ENCODE peak calls at places on chromosomes 5 and 9, in seven cellular contexts. H, V, Y, K, I, U and X are unnamed samples.

GRCh38 chr9:22044583-22044982 is 35.5 kb upstream of the CDKN2B start:
- DNase-seq in K (no peak), U (no peak), H (no peak), Y (no peak), V (no peak), I (no peak), X (no peak)

GRCh38 chr9:114836769-114837168 is 30.9 kb upstream of the TNFSF15 start:
- DNase-seq in K (no peak), Y (no peak), V (no peak), H (no peak), U (no peak), I (no peak), X (no peak)

GRCh38 chr9:69632768-69633167 is 39.4 kb downstream of the APBA1 start:
- DNase-seq in V (no peak), Y (no peak), I (no peak), H (no peak), K (no peak), U (no peak), X (no peak)

GRCh38 chr9:33924978-33925797 is 108.2 kb downstream of the UBE2R2 start:
- DNase-seq in I (peak), H (peak), U (no peak), K (peak), Y (peak), V (peak), X (peak)

GRCh38 chr5:123485275-123485674 is 26.7 kb upstream of the CSNK1G3 start:
- DNase-seq in H (no peak), Y (no peak), K (no peak), U (no peak), V (no peak), I (no peak), X (no peak)

GRCh38 chr5:2506603-2507002 is 244.9 kb downstream of the IRX2 start:
- DNase-seq in U (no peak), I (no peak), K (no peak), H (no peak), Y (no peak), V (no peak), X (no peak)

GRCh38 chr5:171269717-171270116 is 39.3 kb upstream of the TLX3 start:
- DNase-seq in U (no peak), V (no peak), Y (no peak), I (no peak), H (no peak), K (peak), X (no peak)

GRCh38 chr9:120438111-120438510 is 141.9 kb downstream of the CDK5RAP2 start:
- DNase-seq in K (no peak), V (no peak), Y (no peak), I (no peak), U (no peak), H (no peak), X (no peak)

GRCh38 chr9:87558606-87559005 is 60.9 kb downstream of the DAPK1 start:
- DNase-seq in U (no peak), I (no peak), Y (no peak), H (no peak), K (no peak), V (no peak), X (no peak)

GRCh38 chr5:124452389-124452788 is 294.1 kb downstream of the ZNF608 start:
- DNase-seq in H (no peak), V (no peak), Y (no peak), K (no peak), U (no peak), I (no peak), X (no peak)

GRCh38 chr5:157215826-157216167 is 35.2 kb downstream of the ITK start:
- DNase-seq in U (no peak), Y (no peak), H (no peak), K (no peak), V (no peak), I (no peak), X (no peak)

GRCh38 chr5:164153469-164154172 is 648.2 kb downstream of the MAT2B start:
- DNase-seq in H (no peak), I (no peak), Y (no peak), K (no peak), V (no peak), U (no peak), X (no peak)

GRCh38 chr9:93569775-93570174 is 6.6 kb upstream of the PHF2 start:
- DNase-seq in H (no peak), U (no peak), K (no peak), V (no peak), Y (no peak), I (no peak), X (no peak)

GRCh38 chr5:139273322-139273571 is 20.3 kb upstream of the MATR3 start:
- DNase-seq in V (peak), I (no peak), Y (peak), K (no peak), U (no peak), H (no peak), X (no peak)

GRCh38 chr5:112109331-112109993 is 309.6 kb downstream of the EPB41L4A start:
- DNase-seq in Y (peak), H (no peak), U (no peak), I (peak), V (no peak), K (peak), X (no peak)

GRCh38 chr9:109416135-109416706 is 81.9 kb downstream of the PTPN3 start:
- DNase-seq in V (no peak), K (no peak), Y (no peak), U (no peak), H (no peak), I (no peak), X (no peak)

GRCh38 chr9:33165263-33166151 is 1.6 kb downstream of the B4GALT1 start:
- DNase-seq in H (peak), I (no peak), Y (no peak), K (no peak), U (peak), V (peak), X (no peak)

GRCh38 chr5:171450423-171451246 is 31.2 kb downstream of the FGF18 start:
- DNase-seq in V (no peak), I (peak), H (peak), Y (no peak), K (no peak), U (no peak), X (no peak)

GRCh38 chr9:121227867-121228266 is 26.2 kb upstream of the RAB14 start:
- DNase-seq in U (no peak), K (no peak), I (no peak), Y (no peak), V (no peak), H (no peak), X (no peak)

GRCh38 chr9:84996049-84996448 is 326.5 kb downstream of the NTRK2 start:
- DNase-seq in Y (no peak), V (no peak), H (no peak), U (no peak), K (no peak), I (no peak), X (no peak)

GRCh38 chr5:116157902-116158301 is 73.1 kb downstream of the COMMD10 start:
- DNase-seq in V (no peak), K (no peak), U (no peak), H (no peak), Y (no peak), I (no peak), X (no peak)

GRCh38 chr5:124043456-124043855 is 531.5 kb downstream of the CSNK1G3 start:
- DNase-seq in Y (peak), I (no peak), V (peak), H (no peak), U (no peak), K (peak), X (no peak)

GRCh38 chr5:62643556-62644451 is 65.2 kb downstream of the LRRC70 start:
- DNase-seq in Y (no peak), I (peak), V (no peak), H (no peak), K (no peak), U (no peak), X (no peak)
- TF ChIP-seq JUND in Y (no peak), I (no peak), V (no peak), H (no peak), K (no peak), U (no peak), X (no peak)

DNA sequence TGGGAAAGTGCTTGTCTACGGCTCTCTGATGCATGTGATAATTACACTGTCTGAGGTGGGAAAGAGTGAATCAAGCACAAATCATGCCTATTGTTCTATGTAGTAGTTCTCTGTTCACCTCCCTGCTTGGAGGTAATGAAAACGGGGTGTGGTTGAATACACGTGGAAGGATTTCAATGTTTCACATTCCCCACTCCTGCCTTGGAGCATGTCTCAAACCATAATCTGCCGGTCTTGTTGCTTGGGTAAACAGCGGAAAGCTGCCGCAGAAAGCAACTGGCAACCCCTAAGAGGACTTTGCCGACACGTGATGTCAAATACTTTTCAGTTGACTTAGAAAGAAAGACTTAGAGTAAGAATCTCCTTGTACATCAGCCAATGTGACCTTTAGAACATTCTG is 63.5 kb upstream of the MOCS2 start:
- DNase-seq in K (no peak), V (no peak), Y (no peak), U (no peak), I (no peak), H (no peak), X (no peak)
- TF ChIP-seq JUND in K (no peak), V (no peak), Y (no peak), U (no peak), I (no peak), H (no peak), X (no peak)

GRCh38 chr5:96000308-96000707 is 38.7 kb upstream of the ELL2 start:
- DNase-seq in I (no peak), H (no peak), K (no peak), Y (no peak), U (no peak), V (no peak), X (no peak)

GRCh38 chr5:95993776-95994175 is 32.1 kb upstream of the ELL2 start:
- DNase-seq in H (no peak), V (no peak), K (no peak), U (no peak), Y (no peak), I (no peak), X (no peak)

GRCh38 chr5:95995947-95996489 is 34.4 kb upstream of the ELL2 start:
- DNase-seq in Y (no peak), V (no peak), I (no peak), K (no peak), U (no peak), H (no peak), X (no peak)

GRCh38 chr5:95993261-95993660 is 31.6 kb upstream of the ELL2 start:
- DNase-seq in I (no peak), Y (no peak), U (no peak), K (no peak), V (no peak), H (peak), X (no peak)

GRCh38 chr5:95996904-95997751 is 35.5 kb upstream of the ELL2 start:
- DNase-seq in V (peak), Y (no peak), I (no peak), H (no peak), U (no peak), K (no peak), X (no peak)
- TF ChIP-seq JUND in V (no peak), Y (no peak), I (no peak), H (no peak), U (no peak), K (no peak), X (no peak)

DNA sequence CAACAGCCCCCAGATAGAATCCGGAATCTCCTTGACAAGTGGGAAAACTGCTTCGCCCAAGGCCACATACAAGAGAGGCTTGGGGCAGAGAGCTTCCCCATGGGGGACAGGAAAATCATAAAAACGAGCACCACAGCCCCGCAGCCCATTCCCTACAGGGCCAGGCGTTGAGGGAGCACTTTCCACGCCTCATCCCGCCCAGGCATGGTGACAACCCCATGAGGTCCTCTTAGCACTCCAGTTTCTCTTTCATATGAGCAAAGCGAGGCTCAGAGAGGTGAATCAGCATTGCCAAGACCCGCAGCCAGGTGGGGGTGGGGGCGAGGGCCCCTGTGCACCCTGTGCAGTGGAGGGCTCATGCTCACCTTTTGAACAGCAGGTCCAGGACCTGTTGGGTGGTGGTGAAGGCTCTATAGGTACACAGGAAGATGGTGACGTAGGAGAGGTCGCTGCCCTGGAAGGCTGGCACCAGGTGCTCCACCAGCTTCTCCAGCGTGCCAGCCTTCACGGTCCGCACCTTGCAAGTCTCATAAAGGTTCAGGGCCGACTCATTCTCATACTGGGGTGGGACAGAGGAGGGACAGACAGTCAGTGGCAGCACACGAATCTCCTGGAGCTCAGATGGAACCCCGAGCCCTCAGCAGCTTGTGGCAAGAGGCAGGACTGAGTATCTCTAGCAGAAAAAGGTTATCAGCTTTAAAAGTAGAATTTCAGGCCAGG is 10.9 kb downstream of the RALGDS start:
- DNase-seq in H (no peak), I (no peak), V (no peak), K (no peak), U (no peak), Y (no peak), X (no peak)
- TF ChIP-seq JUND in H (no peak), I (no peak), V (no peak), K (no peak), U (no peak), Y (no peak), X (no peak)

DNA sequence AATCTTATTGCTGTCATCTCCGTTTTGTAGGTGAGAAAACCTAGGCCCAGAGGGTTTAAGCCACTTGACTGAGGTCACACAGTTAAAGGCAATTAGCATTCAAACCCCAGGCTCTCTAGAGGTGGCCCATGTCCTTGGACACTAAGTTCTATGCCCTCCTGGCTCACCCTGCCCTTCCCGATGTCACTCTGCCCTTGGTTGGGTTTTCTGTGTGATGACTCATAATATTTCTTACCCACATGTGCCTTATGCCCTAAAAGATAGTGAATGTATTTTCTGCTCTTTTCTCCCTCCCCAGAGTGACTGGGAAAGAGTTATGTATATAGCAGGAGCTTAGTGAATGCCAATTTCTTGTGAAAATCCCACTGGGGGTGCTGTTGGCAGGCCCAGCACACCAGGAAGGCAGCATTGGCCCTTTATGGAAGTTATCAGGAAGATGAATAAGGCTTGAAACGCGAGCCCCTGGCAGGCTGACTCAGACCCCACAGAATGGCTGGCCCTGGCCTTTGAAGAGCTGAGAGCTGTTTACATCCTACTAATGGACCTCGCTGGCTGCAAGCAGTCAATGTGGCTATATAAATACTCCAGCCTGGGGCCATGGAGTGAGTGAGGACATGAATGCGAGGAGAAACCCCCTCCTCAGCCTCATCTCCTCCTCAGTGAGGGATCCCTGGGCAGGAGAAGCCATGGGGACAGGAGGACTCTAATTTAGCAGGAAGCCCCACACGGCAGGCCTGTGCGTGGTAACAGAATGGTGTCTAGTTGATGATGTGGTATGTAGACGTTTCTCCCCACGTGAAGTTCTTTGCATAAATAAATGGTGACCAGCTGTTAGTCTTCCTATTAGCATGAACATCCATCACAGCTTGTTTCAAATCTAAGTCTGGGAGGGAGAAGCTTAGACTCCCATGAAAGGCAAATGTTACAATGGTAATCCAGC is 174.8 kb upstream of the PITX1 start:
- DNase-seq in V (peak), K (peak), Y (no peak), U (no peak), I (peak), H (no peak), X (no peak)
- TF ChIP-seq JUND in V (no peak), K (peak), Y (peak), U (no peak), I (no peak), H (no peak), X (no peak)

DNA sequence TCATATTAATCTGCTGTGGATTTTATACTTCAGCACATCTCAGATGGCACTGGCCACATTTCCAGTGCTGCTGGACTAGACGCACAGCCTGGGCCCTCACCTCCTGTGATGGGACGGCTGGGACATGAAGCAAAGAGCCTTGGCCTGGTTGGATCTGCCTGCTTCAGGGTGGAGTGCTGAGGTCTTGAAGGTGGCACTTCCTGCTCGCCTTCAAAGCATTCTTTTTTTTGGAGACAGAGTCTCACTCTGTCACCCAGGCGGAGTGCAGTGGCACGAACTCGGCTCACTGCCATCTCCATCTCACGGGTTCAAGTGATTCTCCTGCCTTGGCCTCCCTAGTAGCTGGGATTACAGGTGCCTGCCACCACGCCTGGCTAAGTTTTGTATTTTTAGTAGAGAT is 73.1 kb downstream of the RAPGEF1 start:
- DNase-seq in U (no peak), H (no peak), Y (no peak), I (no peak), K (no peak), V (no peak), X (no peak)
- TF ChIP-seq JUND in U (no peak), H (no peak), Y (no peak), I (no peak), K (no peak), V (no peak), X (no peak)

DNA sequence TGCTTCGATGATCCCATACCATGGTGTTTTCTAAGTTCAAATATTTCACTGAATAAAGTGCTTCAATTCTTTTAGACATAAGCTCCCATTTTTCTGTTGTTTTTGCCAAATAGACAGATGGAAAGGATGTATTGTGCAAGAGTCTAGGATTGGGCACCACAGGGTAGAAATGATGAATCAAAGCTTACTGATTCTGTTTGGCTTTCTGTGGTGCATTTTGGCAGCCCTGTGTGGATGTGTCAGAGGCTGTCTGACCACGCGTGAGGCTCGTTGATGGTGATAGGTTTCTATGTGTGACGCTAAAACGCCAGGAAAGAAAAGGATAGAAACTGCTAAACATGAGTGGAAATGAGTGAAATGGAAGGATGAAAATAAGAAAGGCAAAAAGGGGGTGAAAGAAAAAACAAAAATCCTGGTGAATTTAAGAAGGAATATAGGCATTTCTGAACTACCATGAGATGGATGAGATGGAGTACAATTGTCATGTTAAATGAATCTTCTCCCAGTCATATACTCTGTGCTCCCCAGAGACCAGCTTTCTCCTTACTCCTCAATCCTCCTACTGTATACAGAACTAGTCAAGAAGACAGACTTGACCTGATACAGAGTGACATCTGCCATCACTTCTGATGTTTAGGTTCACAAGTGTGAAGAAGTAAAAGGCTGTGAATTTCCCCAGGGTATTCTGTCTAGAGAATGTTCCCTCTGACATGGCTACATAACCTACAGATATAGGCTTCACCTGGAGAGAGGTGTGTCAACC is 54.4 kb downstream of the ANKH start:
- DNase-seq in U (no peak), V (no peak), Y (no peak), H (no peak), K (no peak), I (no peak), X (no peak)
- TF ChIP-seq JUND in U (no peak), V (no peak), Y (peak), H (no peak), K (no peak), I (no peak), X (no peak)

GRCh38 chr5:79171846-79172245 is 60.2 kb downstream of the BHMT start:
- DNase-seq in U (no peak), K (no peak), V (no peak), I (no peak), Y (no peak), H (no peak), X (peak)

GRCh38 chr5:79168031-79168430 is 56.4 kb downstream of the BHMT start:
- DNase-seq in V (no peak), H (peak), I (no peak), U (no peak), Y (no peak), K (no peak), X (no peak)

GRCh38 chr5:79172269-79172668 is 60.7 kb downstream of the BHMT start:
- DNase-seq in V (no peak), U (no peak), Y (no peak), K (no peak), H (no peak), I (no peak), X (no peak)

GRCh38 chr5:79170661-79171060 is 59.1 kb downstream of the BHMT start:
- DNase-seq in I (no peak), V (no peak), H (no peak), Y (no peak), U (no peak), K (no peak), X (no peak)

DNA sequence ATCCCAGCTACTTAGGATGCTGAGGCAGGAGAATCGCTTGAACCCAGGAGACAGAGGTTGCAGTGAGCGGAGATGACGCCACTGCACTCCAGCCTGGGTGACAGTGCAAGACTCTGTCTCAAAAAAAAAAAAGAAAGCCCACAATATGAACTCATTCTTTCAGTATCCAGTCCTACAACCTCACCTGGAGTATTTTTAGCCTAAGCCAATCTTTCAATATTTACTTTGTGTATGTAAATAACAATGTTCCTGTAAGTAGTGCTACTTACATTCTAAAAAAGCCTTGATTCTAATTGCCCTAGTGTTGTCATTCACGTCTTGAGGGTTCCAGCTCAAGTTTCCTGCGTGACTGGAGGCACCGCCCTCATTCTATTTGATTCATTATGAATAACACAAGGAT is 62.0 kb downstream of the BHMT start:
- DNase-seq in K (no peak), I (no peak), H (no peak), V (peak), U (no peak), Y (no peak), X (peak)
- TF ChIP-seq JUND in K (no peak), I (no peak), H (no peak), V (no peak), U (no peak), Y (no peak), X (peak)